ENCODE peak calls at places on chromosome 13, in six cellular contexts. R is activated naive CD8-positive, alpha-beta T cell treated with anti-CD3 and anti-CD28 coated beads, Interleukin-2, amount 50 U/mL, for 24 hours; F is NCI-H2029; D is nucleus accumbens; G is T-helper 2 cell; J is NCI-H1436 treated with DMSO at 0.1 percent for 48 hours. L is an unnamed sample.
A peak's percentile ranks its signal among the peaks of the same experiment; 100 is the strongest.

GRCh38 chr13:111115051-111115840 is at the start of gene ARHGEF7:
- DNase-seq in R (no peak), F (peak; percentile 31), G (no peak), D (peak; percentile 30), J (no peak), L (no peak)

GRCh38 chr13:98203641-98204326 is 26.7 kb upstream of the RNF113B start:
- DNase-seq in J (no peak), D (no peak), R (no peak), F (no peak), G (no peak), L (no peak)

GRCh38 chr13:23701646-23702045 is 131.4 kb downstream of the TNFRSF19 start:
- DNase-seq in R (no peak), F (no peak), D (no peak), G (no peak), J (no peak), L (no peak)

GRCh38 chr13:27953671-27954405 is 15.3 kb downstream of the CDX2 start:
- DNase-seq in R (peak; percentile 82), G (peak; percentile 17), D (peak; percentile 29), J (no peak), F (peak; percentile 35), L (no peak)

GRCh38 chr13:22108283-22108897 is 437.5 kb downstream of the FGF9 start:
- DNase-seq in D (no peak), G (no peak), F (no peak), R (no peak), J (no peak), L (no peak)

GRCh38 chr13:41864658-41865057 is 96.3 kb downstream of the VWA8 start:
- DNase-seq in G (no peak), D (no peak), J (no peak), R (no peak), F (no peak), L (no peak)

GRCh38 chr13:113258655-113259054 is 38.4 kb upstream of the LAMP1 start:
- DNase-seq in J (no peak), G (no peak), D (no peak), F (no peak), R (no peak), L (no peak)

GRCh38 chr13:74555291-74556001 is 421.2 kb upstream of the KLF12 start:
- DNase-seq in D (no peak), J (no peak), F (no peak), G (no peak), R (no peak), L (no peak)

GRCh38 chr13:103101500-103101899 is 35.3 kb upstream of the SLC10A2 start:
- DNase-seq in F (no peak), J (no peak), D (no peak), R (no peak), G (no peak), L (no peak)

GRCh38 chr13:33721719-33722118 is 96.2 kb upstream of the RFC3 start:
- DNase-seq in D (no peak), F (no peak), G (no peak), R (no peak), J (no peak), L (no peak)

GRCh38 chr13:39273953-39274352 is 235.7 kb downstream of the NHLRC3 start:
- DNase-seq in R (no peak), J (no peak), G (no peak), F (no peak), D (no peak), L (no peak)

GRCh38 chr13:72255908-72256307 is 388.9 kb upstream of the DACH1 start:
- DNase-seq in R (no peak), G (no peak), F (no peak), D (peak; percentile 35), J (no peak), L (no peak)

GRCh38 chr13:28346136-28346535 is 148.8 kb downstream of the FLT1 start:
- DNase-seq in G (no peak), F (no peak), J (no peak), R (no peak), D (no peak), L (no peak)

GRCh38 chr13:30042891-30043630 is 192.6 kb upstream of the UBL3 start:
- DNase-seq in F (no peak), J (no peak), D (no peak), R (no peak), G (no peak), L (no peak)

GRCh38 chr13:94595006-94595942 is 678 bp downstream of the TGDS start:
- DNase-seq in F (no peak), D (no peak), J (no peak), G (no peak), R (peak; percentile 37), L (no peak)

GRCh38 chr13:113855931-113856715 is 7.8 kb downstream of the GAS6 start:
- DNase-seq in F (no peak), J (no peak), D (no peak), G (no peak), R (no peak), L (no peak)

GRCh38 chr13:82657471-82657870 is 1224.8 kb downstream of the SLITRK1 start:
- DNase-seq in F (no peak), J (no peak), D (no peak), R (no peak), G (no peak), L (no peak)

GRCh38 chr13:102580552-102581169 is 16.1 kb upstream of the TPP2 start:
- DNase-seq in D (no peak), G (peak; percentile 32), F (no peak), R (no peak), J (peak; percentile 30), L (no peak)

GRCh38 chr13:28526876-28527275 is 31.9 kb upstream of the FLT1 start:
- DNase-seq in G (no peak), F (no peak), J (no peak), D (no peak), R (no peak), L (no peak)

GRCh38 chr13:40665754-40666057 is 735 bp downstream of the FOXO1 start:
- DNase-seq in G (peak; percentile 36), F (no peak), D (peak; percentile 50), R (peak; percentile 46), J (no peak), L (peak; percentile 40)

GRCh38 chr13:79317856-79318255 is 88.2 kb downstream of the RBM26 start:
- DNase-seq in F (no peak), G (no peak), R (no peak), D (no peak), J (no peak), L (no peak)

GRCh38 chr13:33262069-33262487 is 23.5 kb downstream of the STARD13 start:
- DNase-seq in R (no peak), J (no peak), F (no peak), D (peak; percentile 62), G (no peak), L (no peak)

GRCh38 chr13:31731923-31732322 is 7.4 kb upstream of the RXFP2 start:
- DNase-seq in D (no peak), G (no peak), F (no peak), J (no peak), R (no peak), L (no peak)

GRCh38 chr13:97212540-97213146 is 9.5 kb upstream of the MBNL2 start:
- DNase-seq in G (no peak), J (no peak), D (peak; percentile 30), R (no peak), F (no peak), L (no peak)

GRCh38 chr13:30429721-30430694 is 7.7 kb downstream of the UBE2L5 start:
- DNase-seq in G (no peak), R (no peak), J (no peak), F (no peak), D (no peak), L (no peak)

GRCh38 chr13:114078501-114079451 is 53.6 kb downstream of the RASA3 start:
- DNase-seq in G (no peak), F (no peak), J (no peak), D (no peak), R (no peak), L (peak; percentile 18)

GRCh38 chr13:109821038-109821545 is 34.7 kb upstream of the IRS2 start:
- DNase-seq in J (no peak), R (no peak), D (no peak), G (no peak), F (peak; percentile 63), L (no peak)

GRCh38 chr13:79791471-79792042 is 310.6 kb downstream of the NDFIP2 start:
- DNase-seq in J (no peak), D (no peak), F (no peak), R (no peak), G (no peak), L (no peak)

GRCh38 chr13:97307882-97308624 is 85.9 kb downstream of the MBNL2 start:
- DNase-seq in G (no peak), F (no peak), D (peak; percentile 49), R (no peak), J (no peak), L (no peak)

GRCh38 chr13:20291037-20291436 is 58.9 kb upstream of the GJB6 start:
- DNase-seq in R (no peak), J (no peak), D (no peak), F (no peak), G (no peak), L (no peak)

GRCh38 chr13:29073762-29074161 is 253.6 kb downstream of the MTUS2 start:
- DNase-seq in D (no peak), J (no peak), F (peak; percentile 2), G (no peak), R (no peak), L (no peak)

GRCh38 chr13:114112231-114112825 is 20.1 kb downstream of the RASA3 start:
- DNase-seq in F (no peak), G (no peak), R (no peak), D (no peak), J (no peak), L (no peak)

GRCh38 chr13:50170447-50171037 is 155.3 kb downstream of the KCNRG start:
- DNase-seq in F (no peak), J (no peak), G (no peak), R (no peak), D (no peak), L (no peak)

GRCh38 chr13:44004881-44005280 is 125.2 kb downstream of the LACC1 start:
- DNase-seq in F (no peak), G (no peak), J (no peak), D (no peak), R (no peak), L (no peak)

GRCh38 chr13:98842074-98842473 is 89.6 kb upstream of the SLC15A1 start:
- DNase-seq in J (no peak), F (peak; percentile 30), D (no peak), R (no peak), G (no peak), L (no peak)

GRCh38 chr13:98575009-98575866 is 1.7 kb downstream of the STK24 start:
- DNase-seq in D (no peak), R (no peak), G (no peak), F (no peak), J (no peak), L (no peak)

GRCh38 chr13:26377038-26377437 is 123.1 kb downstream of the CDK8 start:
- DNase-seq in D (no peak), F (no peak), R (no peak), J (no peak), G (no peak), L (no peak)

L was measured in T-cell.